ENCODE peak calls at places on chromosomes 16 and 17, in seven cellular contexts. U is upper lobe of right lung; T is effector memory CD4-positive, alpha-beta T cell; K is tibial nerve; O is hepatocyte; C is PC-3; W is neural progenitor cell. N is an unnamed sample.

GRCh38 chr17:12887088-12887487 is 97.8 kb downstream of the ARHGAP44 start:
- DNase-seq in O (no peak), U (no peak), C (no peak), W (no peak), K (no peak), T (no peak), N (no peak)

GRCh38 chr17:32921013-32921412 is 6.9 kb upstream of the TMEM98 start:
- DNase-seq in O (no peak), C (no peak), T (no peak), K (no peak), W (no peak), U (no peak), N (no peak)

GRCh38 chr16:3716831-3717234 is 491 bp downstream of the TRAP1 start:
- DNase-seq in O (peak), T (no peak), U (no peak), W (peak), K (no peak), C (peak), N (no peak)

GRCh38 chr17:37792787-37793186 is 47.9 kb upstream of the HNF1B start:
- DNase-seq in C (no peak), K (no peak), U (no peak), T (no peak), O (no peak), W (peak), N (no peak)

GRCh38 chr17:3030096-3030495 is 33.3 kb downstream of the OR1D5 start:
- DNase-seq in C (peak), W (no peak), T (no peak), U (no peak), K (no peak), O (no peak), N (peak)

GRCh38 chr17:37283414-37283961 is 92.3 kb upstream of the C17orf78 start:
- DNase-seq in K (no peak), U (no peak), C (no peak), O (no peak), T (no peak), W (no peak), N (no peak)

GRCh38 chr17:79878346-79878745 is 39.1 kb upstream of the CBX4 start:
- DNase-seq in O (no peak), W (no peak), K (no peak), U (no peak), T (no peak), C (no peak), N (peak)

GRCh38 chr17:12729086-12729485 is 60.2 kb upstream of the ARHGAP44 start:
- DNase-seq in W (no peak), T (no peak), U (no peak), O (no peak), C (no peak), K (no peak), N (no peak)

GRCh38 chr17:36867716-36868115 is 69.6 kb upstream of the LHX1 start:
- DNase-seq in T (no peak), K (no peak), U (no peak), O (no peak), W (no peak), C (no peak), N (no peak)

GRCh38 chr17:66406701-66407644 is 104.6 kb downstream of the PRKCA start:
- DNase-seq in T (no peak), U (no peak), K (no peak), W (no peak), C (no peak), O (no peak), N (no peak)
- H3K4me3 ChIP-seq in T (peak), U (no peak), K (no peak), W (no peak), C (no peak), O (no peak), N (no peak)

DNA sequence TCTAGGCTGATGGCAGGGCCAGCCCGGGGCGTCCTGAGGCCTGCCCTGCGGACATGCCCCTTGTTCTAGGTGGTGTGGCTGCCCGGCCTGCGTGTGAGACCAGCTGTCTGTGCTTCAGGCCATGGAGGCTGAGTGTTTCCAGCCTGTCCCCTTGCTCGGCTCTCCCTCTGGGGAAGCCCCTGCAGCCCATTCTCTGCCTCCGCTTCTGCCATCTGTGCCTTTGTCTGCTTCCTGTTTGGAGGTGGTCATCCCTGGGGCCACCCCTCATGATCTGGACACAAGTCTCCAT is 184.7 kb downstream of the SEC14L1 start:
- DNase-seq in O (no peak), C (no peak), U (no peak), W (no peak), T (no peak), K (no peak), N (no peak)
- H3K4me3 ChIP-seq in O (no peak), C (no peak), U (no peak), W (no peak), T (peak), K (no peak), N (no peak)

GRCh38 chr16:51907680-51908079 is 639.3 kb downstream of the TOX3 start:
- DNase-seq in K (no peak), T (no peak), O (no peak), U (no peak), W (no peak), C (no peak), N (no peak)
- H3K4me3 ChIP-seq in K (no peak), T (no peak), O (no peak), U (no peak), W (no peak), C (no peak), N (no peak)

GRCh38 chr16:57694556-57695377 is at the start of gene DRC7:
- DNase-seq in O (peak), T (no peak), K (no peak), W (peak), C (peak), U (no peak), N (peak)
- H3K4me3 ChIP-seq in O (no peak), T (no peak), K (no peak), W (peak), C (no peak), U (peak), N (peak)

N was measured in spleen.